ENCODE peak calls at places on chromosomes 5 and 9, in six cellular contexts. X is breast epithelium, E is AG09309, T is Calu3, O is fibroblast of mammary gland, W is type B pancreatic cell. C is an unnamed sample.

GRCh38 chr5:119750887-119751733 is 121.8 kb downstream of the FAM170A start:
- DNase-seq in X (no peak), E (no peak), T (no peak), O (no peak), W (no peak), C (no peak)

GRCh38 chr5:135491038-135491551 is 38.9 kb upstream of the TIFAB start:
- DNase-seq in X (no peak), E (no peak), T (no peak), O (no peak), W (no peak), C (no peak)

GRCh38 chr9:134393582-134394280 is 67.5 kb downstream of the RXRA start:
- DNase-seq in X (no peak), E (no peak), T (no peak), O (no peak), W (no peak), C (no peak)

GRCh38 chr5:50667079-50667652 is 729 bp downstream of the PARP8 start:
- DNase-seq in X (peak), E (no peak), T (peak), O (peak), W (peak), C (no peak)

GRCh38 chr9:88835038-88835466 is 156.2 kb upstream of the S1PR3 start:
- DNase-seq in X (no peak), E (no peak), T (no peak), O (peak), W (no peak), C (no peak)

GRCh38 chr9:101235105-101235866 is 149.5 kb downstream of the BAAT start:
- DNase-seq in X (no peak), E (no peak), T (no peak), O (peak), W (no peak), C (no peak)

GRCh38 chr5:173673295-173674170 is 57.1 kb upstream of the BOD1 start:
- DNase-seq in X (no peak), E (no peak), T (no peak), O (no peak), W (no peak), C (no peak)

GRCh38 chr9:27460225-27461023 is 63.7 kb upstream of the IFNK start:
- DNase-seq in X (no peak), E (no peak), T (no peak), O (peak), W (no peak), C (no peak)

GRCh38 chr9:90504486-90504885 is 138.1 kb downstream of the DIRAS2 start:
- DNase-seq in X (no peak), E (no peak), T (no peak), O (no peak), W (no peak), C (no peak)

GRCh38 chr9:131094622-131095021 is 1.7 kb upstream of the AIF1L start:
- DNase-seq in X (no peak), E (peak), T (no peak), O (peak), W (no peak), C (no peak)

GRCh38 chr9:22446950-22447606 is 454 bp downstream of the DMRTA1 start:
- DNase-seq in X (no peak), E (no peak), T (peak), O (peak), W (no peak), C (peak)

GRCh38 chr5:101611039-101611438 is 685.0 kb downstream of the SLCO4C1 start:
- DNase-seq in X (no peak), E (no peak), T (no peak), O (no peak), W (no peak), C (no peak)

GRCh38 chr5:88736494-88736893 is 146.5 kb downstream of the MEF2C start:
- DNase-seq in X (no peak), E (no peak), T (no peak), O (no peak), W (no peak), C (no peak)

GRCh38 chr9:100419166-100419565 is 7.8 kb upstream of the MSANTD3 start:
- DNase-seq in X (no peak), E (no peak), T (no peak), O (no peak), W (no peak), C (no peak)

GRCh38 chr5:128903550-128903949 is 61.7 kb upstream of the SLC27A6 start:
- DNase-seq in X (no peak), E (no peak), T (no peak), O (no peak), W (no peak), C (no peak)

GRCh38 chr5:159231167-159231566 is 21.8 kb upstream of the RNF145 start:
- DNase-seq in X (no peak), E (no peak), T (no peak), O (peak), W (no peak), C (no peak)

GRCh38 chr5:27784317-27784716 is 745.9 kb upstream of the CDH9 start:
- DNase-seq in X (no peak), E (no peak), T (no peak), O (no peak), W (no peak), C (no peak)

GRCh38 chr9:115015018-115015635 is 84.7 kb upstream of the TNFSF8 start:
- DNase-seq in X (no peak), E (no peak), T (peak), O (peak), W (no peak), C (no peak)

GRCh38 chr9:111298831-111299603 is 31.0 kb downstream of the OR2K2 start:
- DNase-seq in X (peak), E (peak), T (peak), O (peak), W (no peak), C (no peak)

GRCh38 chr5:62030326-62030725 is 275.7 kb upstream of the KIF2A start:
- DNase-seq in X (no peak), E (no peak), T (no peak), O (no peak), W (no peak), C (no peak)

GRCh38 chr5:55897905-55898304 is 46.7 kb downstream of the IL31RA start:
- DNase-seq in X (peak), E (peak), T (no peak), O (peak), W (no peak), C (no peak)

GRCh38 chr9:91211414-91211813 is 150.3 kb downstream of the AUH start:
- DNase-seq in X (no peak), E (no peak), T (peak), O (no peak), W (no peak), C (no peak)

GRCh38 chr5:19753579-19753978 is 234.4 kb downstream of the CDH18 start:
- DNase-seq in X (no peak), E (no peak), T (no peak), O (no peak), W (no peak), C (no peak)

GRCh38 chr5:10578869-10579268 is 15.0 kb downstream of the ANKRD33B start:
- DNase-seq in X (no peak), E (no peak), T (no peak), O (no peak), W (no peak), C (no peak)

GRCh38 chr5:120818128-120818527 is 354.0 kb downstream of the PRR16 start:
- DNase-seq in X (no peak), E (no peak), T (no peak), O (no peak), W (no peak), C (no peak)

GRCh38 chr5:56077796-56078233 is 83.1 kb upstream of the IL6ST start:
- DNase-seq in X (no peak), E (no peak), T (no peak), O (no peak), W (no peak), C (no peak)

GRCh38 chr5:32307769-32308194 is 5.0 kb downstream of the MTMR12 start:
- DNase-seq in X (no peak), E (no peak), T (no peak), O (no peak), W (no peak), C (no peak)

GRCh38 chr5:151740336-151740942 is 18.0 kb downstream of the ATOX1 start:
- DNase-seq in X (peak), E (peak), T (peak), O (peak), W (no peak), C (peak)

GRCh38 chr9:71795097-71795807 is 26.9 kb upstream of the CEMIP2 start:
- DNase-seq in X (no peak), E (no peak), T (no peak), O (no peak), W (no peak), C (no peak)

GRCh38 chr5:55908804-55909203 is 57.6 kb downstream of the IL31RA start:
- DNase-seq in X (no peak), E (no peak), T (no peak), O (no peak), W (no peak), C (no peak)

GRCh38 chr5:14270212-14270702 is 127.1 kb downstream of the TRIO start:
- DNase-seq in X (no peak), E (no peak), T (peak), O (peak), W (no peak), C (no peak)

GRCh38 chr9:3468407-3469205 is 57.2 kb downstream of the RFX3 start:
- DNase-seq in X (no peak), E (no peak), T (no peak), O (no peak), W (no peak), C (no peak)

GRCh38 chr5:2997179-2997578 is 245.7 kb upstream of the IRX2 start:
- DNase-seq in X (no peak), E (no peak), T (no peak), O (no peak), W (no peak), C (no peak)

GRCh38 chr9:4298255-4299005 is 1.4 kb downstream of the GLIS3 start:
- DNase-seq in X (peak), E (no peak), T (no peak), O (peak), W (no peak), C (no peak)

GRCh38 chr5:121890297-121890858 is 38.7 kb downstream of the FTMT start:
- DNase-seq in X (no peak), E (no peak), T (no peak), O (no peak), W (no peak), C (no peak)

GRCh38 chr5:141805874-141806273 is 72.3 kb downstream of the PCDH1 start:
- DNase-seq in X (no peak), E (no peak), T (no peak), O (no peak), W (no peak), C (no peak)

GRCh38 chr5:150582281-150582791 is 58.1 kb upstream of the SYNPO start:
- DNase-seq in X (no peak), E (no peak), T (no peak), O (peak), W (no peak), C (no peak)

DNA sequence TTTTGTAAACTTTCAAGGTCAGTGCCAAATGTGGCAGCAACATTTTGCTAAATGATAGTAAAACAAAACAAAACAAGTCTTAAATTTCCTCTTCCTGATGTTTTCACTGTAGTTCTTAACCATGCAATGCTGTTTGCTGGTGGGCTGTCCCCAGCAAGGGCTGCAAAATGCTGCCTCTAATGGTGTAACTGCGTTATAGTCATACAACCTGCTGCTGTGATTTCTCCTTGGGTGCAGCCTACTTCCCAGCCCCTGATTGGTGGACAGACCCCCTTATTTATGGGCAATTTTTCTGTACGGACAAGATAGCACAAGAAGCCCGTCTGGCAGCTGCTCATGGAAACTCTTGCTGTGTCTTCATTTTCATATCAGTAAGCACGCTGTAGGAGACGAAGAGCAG is 26.6 kb upstream of the PIP5K1B start:
- DNase-seq in X (no peak), E (no peak), T (peak), O (no peak), W (no peak), C (no peak)
- TF ChIP-seq CTCF in X (no peak), E (no peak), T (no peak), O (no peak), W (peak), C (peak)

GRCh38 chr5:41346609-41347008 is 133.3 kb upstream of the C6 start:
- DNase-seq in X (no peak), E (no peak), T (no peak), O (peak), W (no peak), C (no peak)
- TF ChIP-seq CTCF in X (no peak), E (peak), T (no peak), O (peak), W (peak), C (no peak)

GRCh38 chr9:87793292-87793691 is 67.4 kb downstream of the CTSL start:
- DNase-seq in X (no peak), E (peak), T (no peak), O (peak), W (no peak), C (no peak)

GRCh38 chr9:87787735-87788134 is 61.8 kb downstream of the CTSL start:
- DNase-seq in X (no peak), E (no peak), T (no peak), O (peak), W (no peak), C (no peak)

GRCh38 chr9:87796232-87796631 is 70.3 kb downstream of the CTSL start:
- DNase-seq in X (no peak), E (no peak), T (no peak), O (no peak), W (no peak), C (no peak)

GRCh38 chr9:87795178-87795577 is 69.3 kb downstream of the CTSL start:
- DNase-seq in X (no peak), E (no peak), T (no peak), O (no peak), W (no peak), C (no peak)

GRCh38 chr9:87792831-87793288 is 66.9 kb downstream of the CTSL start:
- DNase-seq in X (peak), E (peak), T (peak), O (peak), W (no peak), C (no peak)
- TF ChIP-seq CTCF in X (no peak), E (peak), T (peak), O (peak), W (no peak), C (no peak)

GRCh38 chr9:127020526-127021078 is 101.8 kb downstream of the ANGPTL2 start:
- DNase-seq in X (no peak), E (no peak), T (no peak), O (no peak), W (no peak), C (no peak)

GRCh38 chr9:127020036-127020435 is 102.4 kb downstream of the ANGPTL2 start:
- DNase-seq in X (no peak), E (no peak), T (no peak), O (no peak), W (no peak), C (no peak)

GRCh38 chr9:127021664-127022337 is 100.6 kb downstream of the ANGPTL2 start:
- DNase-seq in X (peak), E (peak), T (no peak), O (peak), W (no peak), C (peak)

GRCh38 chr9:127025042-127025441 is 97.4 kb downstream of the ANGPTL2 start:
- DNase-seq in X (no peak), E (no peak), T (no peak), O (no peak), W (no peak), C (no peak)

GRCh38 chr9:127022913-127023665 is 99.3 kb downstream of the ANGPTL2 start:
- DNase-seq in X (no peak), E (no peak), T (no peak), O (peak), W (no peak), C (no peak)
- TF ChIP-seq CTCF in X (no peak), E (no peak), T (no peak), O (no peak), W (no peak), C (no peak)

GRCh38 chr5:138032572-138033274 is at the start of gene FAM13B:
- DNase-seq in X (peak), E (no peak), T (peak), O (peak), W (peak), C (peak)
- TF ChIP-seq CTCF in X (no peak), E (no peak), T (no peak), O (no peak), W (peak), C (no peak)

DNA sequence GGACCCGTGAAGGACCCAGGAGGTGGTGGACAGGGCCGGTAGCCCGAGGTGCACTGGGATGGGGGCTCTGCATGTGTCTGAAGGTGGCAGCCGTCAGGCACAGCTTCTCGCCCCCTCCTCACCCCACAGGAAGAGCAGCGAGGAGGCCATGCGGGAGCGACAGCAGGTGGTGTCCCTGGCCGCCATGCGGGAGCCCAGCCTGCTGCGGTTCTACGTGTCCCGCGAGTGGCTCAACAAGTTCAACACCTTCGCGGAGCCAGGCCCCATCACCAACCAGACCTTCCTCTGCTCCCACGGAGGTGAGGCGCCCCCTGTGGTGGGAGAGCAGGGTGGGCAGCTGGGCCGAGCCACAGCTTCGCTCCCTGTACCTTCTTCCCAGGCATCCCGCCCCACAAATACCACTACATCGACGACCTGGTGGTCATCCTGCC is 39.9 kb downstream of the USP20 start:
- DNase-seq in X (no peak), E (no peak), T (no peak), O (no peak), W (no peak), C (no peak)
- TF ChIP-seq CTCF in X (no peak), E (no peak), T (no peak), O (no peak), W (peak), C (no peak)